ENCODE peak calls at places on chromosomes 12 and 14, in four cellular contexts. One of them, this sample, is unnamed.

GRCh38 chr12:5965950-5966383 is 20.9 kb upstream of the ANO2 start:
- DNase-seq in stomach: peak
- DNase-seq in sigmoid colon: no peak
- DNase-seq in Panc1: peak
- DNase-seq in this sample: no peak

GRCh38 chr14:81062816-81063215 is 107.4 kb downstream of the TSHR start:
- DNase-seq in stomach: no peak
- DNase-seq in Panc1: no peak
- DNase-seq in sigmoid colon: no peak
- DNase-seq in this sample: no peak

GRCh38 chr14:94380225-94381148 is 7.9 kb downstream of the SERPINA1 start:
- DNase-seq in sigmoid colon: peak
- DNase-seq in stomach: no peak
- DNase-seq in Panc1: no peak
- DNase-seq in this sample: no peak

GRCh38 chr14:66345986-66346385 is 140.2 kb upstream of the CCDC196 start:
- DNase-seq in sigmoid colon: no peak
- DNase-seq in Panc1: no peak
- DNase-seq in stomach: no peak
- DNase-seq in this sample: no peak

GRCh38 chr14:60514378-60515243 is 5.7 kb downstream of the SIX6 start:
- DNase-seq in sigmoid colon: no peak
- DNase-seq in stomach: no peak
- DNase-seq in Panc1: no peak
- DNase-seq in this sample: no peak

GRCh38 chr12:27762757-27763156 is 17.3 kb upstream of the KLHL42 start:
- DNase-seq in stomach: no peak
- DNase-seq in sigmoid colon: no peak
- DNase-seq in Panc1: no peak
- DNase-seq in this sample: no peak

GRCh38 chr14:63418020-63418419 is 99.3 kb upstream of the GPHB5 start:
- DNase-seq in Panc1: no peak
- DNase-seq in sigmoid colon: no peak
- DNase-seq in stomach: no peak
- DNase-seq in this sample: no peak

GRCh38 chr12:94202245-94203180 is 54.1 kb downstream of the PLXNC1 start:
- DNase-seq in Panc1: no peak
- DNase-seq in sigmoid colon: no peak
- DNase-seq in stomach: no peak
- DNase-seq in this sample: no peak

GRCh38 chr14:96851694-96852381 is 54.7 kb downstream of the VRK1 start:
- DNase-seq in Panc1: no peak
- DNase-seq in sigmoid colon: no peak
- DNase-seq in stomach: no peak
- DNase-seq in this sample: no peak

GRCh38 chr12:100675432-100675831 is 101.9 kb downstream of the GAS2L3 start:
- DNase-seq in stomach: no peak
- DNase-seq in sigmoid colon: no peak
- DNase-seq in Panc1: no peak
- DNase-seq in this sample: no peak

GRCh38 chr14:81031488-81031887 is 76.1 kb downstream of the TSHR start:
- DNase-seq in Panc1: no peak
- DNase-seq in stomach: peak
- DNase-seq in sigmoid colon: no peak
- DNase-seq in this sample: no peak

GRCh38 chr14:104387000-104387384 is 192.6 kb upstream of the C14orf180 start:
- DNase-seq in Panc1: no peak
- DNase-seq in sigmoid colon: peak
- DNase-seq in stomach: no peak
- DNase-seq in this sample: peak

GRCh38 chr12:39393179-39393578 is 49.7 kb downstream of the KIF21A start:
- DNase-seq in stomach: no peak
- DNase-seq in sigmoid colon: no peak
- DNase-seq in Panc1: no peak
- DNase-seq in this sample: no peak

GRCh38 chr12:116739381-116739887 is 1.3 kb downstream of the RNFT2 start:
- DNase-seq in Panc1: no peak
- DNase-seq in stomach: no peak
- DNase-seq in sigmoid colon: no peak
- DNase-seq in this sample: no peak

GRCh38 chr12:121793501-121793835 is at the start of gene RHOF:
- DNase-seq in Panc1: no peak
- DNase-seq in sigmoid colon: no peak
- DNase-seq in stomach: peak
- DNase-seq in this sample: peak

GRCh38 chr14:61992139-61992538 is 229.9 kb downstream of the SNAPC1 start:
- DNase-seq in Panc1: no peak
- DNase-seq in stomach: no peak
- DNase-seq in sigmoid colon: no peak
- DNase-seq in this sample: no peak

DNA sequence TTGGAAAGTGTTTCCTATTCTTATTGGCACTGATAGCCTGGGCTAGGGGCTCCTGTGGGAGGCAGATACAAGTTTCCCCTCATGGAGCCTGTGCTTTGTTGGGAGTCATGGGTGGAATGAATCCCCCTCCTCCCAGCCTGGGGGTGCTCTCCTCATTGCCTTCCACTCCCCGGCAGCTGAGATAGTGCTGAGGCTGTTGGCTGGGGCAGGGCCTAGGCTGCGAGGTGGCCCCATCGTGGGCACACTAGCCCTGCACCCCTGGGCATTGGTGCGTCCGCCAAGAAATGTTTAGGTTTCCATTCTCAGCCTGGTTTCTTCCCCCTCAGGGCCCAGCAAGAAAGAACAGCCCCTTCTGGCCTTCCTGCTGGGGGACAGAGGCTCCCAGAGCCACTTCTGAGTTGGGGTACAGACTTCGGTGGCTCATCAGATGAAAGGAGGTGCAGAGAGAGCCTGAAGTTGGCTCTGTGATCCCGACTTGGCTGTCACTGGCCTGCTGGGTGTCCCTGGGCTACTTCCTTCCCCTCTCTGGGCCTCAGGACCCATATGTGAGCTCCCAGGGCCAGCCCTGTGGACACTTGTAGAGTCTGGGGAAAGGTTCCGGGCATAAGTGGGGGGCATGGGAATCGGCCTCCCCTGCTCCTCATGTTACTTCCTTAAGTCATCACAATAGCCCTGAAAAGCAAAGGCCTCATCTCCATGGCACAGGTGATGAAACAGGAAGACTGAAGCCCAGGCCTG is 2.7 kb upstream of the ARL6IP4 start:
- DNase-seq in Panc1: no peak
- DNase-seq in stomach: no peak
- DNase-seq in sigmoid colon: no peak
- DNase-seq in this sample: no peak
- TF ChIP-seq POLR2AphosphoS5 in Panc1: no peak
- TF ChIP-seq POLR2AphosphoS5 in stomach: no peak
- TF ChIP-seq POLR2AphosphoS5 in sigmoid colon: no peak
- TF ChIP-seq POLR2AphosphoS5 in this sample: no peak

GRCh38 chr12:32454075-32454474 is 54.7 kb downstream of the FGD4 start:
- DNase-seq in Panc1: no peak
- DNase-seq in sigmoid colon: no peak
- DNase-seq in stomach: no peak
- DNase-seq in this sample: no peak

GRCh38 chr12:32451816-32452215 is 52.5 kb downstream of the FGD4 start:
- DNase-seq in stomach: no peak
- DNase-seq in sigmoid colon: no peak
- DNase-seq in Panc1: no peak
- DNase-seq in this sample: no peak

GRCh38 chr12:32454866-32455265 is 55.5 kb downstream of the FGD4 start:
- DNase-seq in Panc1: no peak
- DNase-seq in sigmoid colon: no peak
- DNase-seq in stomach: no peak
- DNase-seq in this sample: no peak

GRCh38 chr12:32457251-32458025 is 58.1 kb downstream of the FGD4 start:
- DNase-seq in sigmoid colon: no peak
- DNase-seq in Panc1: no peak
- DNase-seq in stomach: no peak
- DNase-seq in this sample: no peak

GRCh38 chr12:32455607-32456063 is 56.3 kb downstream of the FGD4 start:
- DNase-seq in stomach: no peak
- DNase-seq in sigmoid colon: no peak
- DNase-seq in Panc1: peak
- DNase-seq in this sample: no peak
- TF ChIP-seq POLR2AphosphoS5 in stomach: no peak
- TF ChIP-seq POLR2AphosphoS5 in sigmoid colon: no peak
- TF ChIP-seq POLR2AphosphoS5 in Panc1: no peak
- TF ChIP-seq POLR2AphosphoS5 in this sample: no peak

GRCh38 chr12:42238240-42239140 is at the start of gene YAF2:
- DNase-seq in stomach: peak
- DNase-seq in sigmoid colon: peak
- DNase-seq in Panc1: no peak
- DNase-seq in this sample: peak
- TF ChIP-seq POLR2AphosphoS5 in stomach: no peak
- TF ChIP-seq POLR2AphosphoS5 in sigmoid colon: no peak
- TF ChIP-seq POLR2AphosphoS5 in Panc1: peak
- TF ChIP-seq POLR2AphosphoS5 in this sample: peak

DNA sequence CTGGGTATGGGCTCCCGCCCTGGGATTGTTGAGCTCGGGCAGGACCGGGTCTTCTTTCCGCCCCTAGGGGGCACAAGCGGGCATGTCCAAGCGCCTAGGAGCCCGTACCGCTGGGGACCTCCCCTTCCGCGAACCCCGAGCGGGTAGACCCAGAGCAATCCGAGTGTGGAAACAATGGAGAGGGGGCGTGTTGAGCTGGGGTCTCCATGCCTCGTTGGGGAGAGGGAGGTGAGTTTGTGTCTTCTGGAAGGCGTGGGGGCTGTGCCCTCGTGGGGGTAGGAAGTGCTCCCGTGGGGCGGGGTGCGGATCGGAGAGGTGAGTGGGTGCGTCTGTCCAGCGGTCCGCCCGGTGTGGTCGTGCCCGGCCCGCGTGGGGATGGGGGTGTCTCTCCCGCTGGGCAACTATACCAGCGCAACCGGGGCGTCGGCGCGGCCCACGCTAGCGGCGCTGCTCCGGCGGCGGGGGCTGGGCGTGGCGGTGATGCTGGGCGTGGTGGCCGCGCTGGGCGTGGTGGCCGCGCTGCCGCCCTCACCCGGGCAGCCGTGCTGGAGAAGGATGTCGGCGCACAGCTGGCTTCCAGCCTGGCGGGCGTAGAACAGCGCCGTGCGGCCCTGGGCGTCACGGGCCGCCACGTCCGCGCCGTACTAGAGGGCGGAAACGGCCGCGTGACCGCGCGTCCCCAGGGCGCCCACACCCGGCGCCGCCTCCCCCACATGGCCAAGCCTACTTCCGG is 12.2 kb downstream of the AGAP2 start:
- DNase-seq in stomach: peak
- DNase-seq in sigmoid colon: peak
- DNase-seq in Panc1: no peak
- DNase-seq in this sample: peak
- TF ChIP-seq POLR2AphosphoS5 in stomach: no peak
- TF ChIP-seq POLR2AphosphoS5 in sigmoid colon: no peak
- TF ChIP-seq POLR2AphosphoS5 in Panc1: peak
- TF ChIP-seq POLR2AphosphoS5 in this sample: peak

DNA sequence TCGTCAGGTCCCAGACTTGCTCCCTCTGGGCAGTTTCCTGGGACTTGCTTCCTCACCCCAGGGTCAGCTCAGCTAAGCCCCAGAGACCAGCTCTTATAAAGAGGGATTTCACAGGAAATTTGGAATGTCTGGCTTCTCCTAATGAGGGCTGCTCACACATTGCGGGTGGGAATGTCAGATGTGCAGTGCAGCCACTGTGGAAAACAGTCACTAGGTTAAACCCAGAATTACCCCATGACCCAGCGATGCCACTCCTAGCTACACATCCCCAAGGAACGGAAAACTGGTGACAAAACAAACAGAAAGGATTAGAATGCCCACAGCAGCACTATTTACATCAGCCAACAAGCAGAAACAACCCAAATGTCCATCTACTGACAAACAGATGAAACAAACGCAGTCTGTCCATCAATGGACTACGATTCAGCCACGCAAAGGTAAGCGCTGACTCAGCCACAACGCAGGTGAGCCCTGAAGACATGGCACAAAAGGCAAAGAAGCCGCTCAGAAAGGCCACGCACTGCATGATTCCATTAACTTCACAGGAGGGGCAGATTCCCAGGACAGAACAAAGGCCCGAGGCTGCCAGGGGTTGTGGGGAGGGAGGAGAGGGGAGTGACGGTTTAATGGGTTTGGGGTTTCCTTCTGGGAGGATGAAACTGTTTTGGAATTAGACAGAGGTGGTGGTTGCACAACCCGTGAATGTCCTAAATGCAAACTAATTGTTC is 63.0 kb downstream of the NCOR2 start:
- DNase-seq in Panc1: no peak
- DNase-seq in stomach: no peak
- DNase-seq in sigmoid colon: no peak
- DNase-seq in this sample: no peak
- TF ChIP-seq POLR2AphosphoS5 in Panc1: no peak
- TF ChIP-seq POLR2AphosphoS5 in stomach: no peak
- TF ChIP-seq POLR2AphosphoS5 in sigmoid colon: no peak
- TF ChIP-seq POLR2AphosphoS5 in this sample: no peak

GRCh38 chr14:49940805-49941421 is 48.0 kb downstream of the ARF6 start:
- DNase-seq in Panc1: no peak
- DNase-seq in sigmoid colon: no peak
- DNase-seq in stomach: no peak
- DNase-seq in this sample: no peak
- TF ChIP-seq POLR2AphosphoS5 in Panc1: no peak
- TF ChIP-seq POLR2AphosphoS5 in sigmoid colon: no peak
- TF ChIP-seq POLR2AphosphoS5 in stomach: no peak
- TF ChIP-seq POLR2AphosphoS5 in this sample: no peak

DNA sequence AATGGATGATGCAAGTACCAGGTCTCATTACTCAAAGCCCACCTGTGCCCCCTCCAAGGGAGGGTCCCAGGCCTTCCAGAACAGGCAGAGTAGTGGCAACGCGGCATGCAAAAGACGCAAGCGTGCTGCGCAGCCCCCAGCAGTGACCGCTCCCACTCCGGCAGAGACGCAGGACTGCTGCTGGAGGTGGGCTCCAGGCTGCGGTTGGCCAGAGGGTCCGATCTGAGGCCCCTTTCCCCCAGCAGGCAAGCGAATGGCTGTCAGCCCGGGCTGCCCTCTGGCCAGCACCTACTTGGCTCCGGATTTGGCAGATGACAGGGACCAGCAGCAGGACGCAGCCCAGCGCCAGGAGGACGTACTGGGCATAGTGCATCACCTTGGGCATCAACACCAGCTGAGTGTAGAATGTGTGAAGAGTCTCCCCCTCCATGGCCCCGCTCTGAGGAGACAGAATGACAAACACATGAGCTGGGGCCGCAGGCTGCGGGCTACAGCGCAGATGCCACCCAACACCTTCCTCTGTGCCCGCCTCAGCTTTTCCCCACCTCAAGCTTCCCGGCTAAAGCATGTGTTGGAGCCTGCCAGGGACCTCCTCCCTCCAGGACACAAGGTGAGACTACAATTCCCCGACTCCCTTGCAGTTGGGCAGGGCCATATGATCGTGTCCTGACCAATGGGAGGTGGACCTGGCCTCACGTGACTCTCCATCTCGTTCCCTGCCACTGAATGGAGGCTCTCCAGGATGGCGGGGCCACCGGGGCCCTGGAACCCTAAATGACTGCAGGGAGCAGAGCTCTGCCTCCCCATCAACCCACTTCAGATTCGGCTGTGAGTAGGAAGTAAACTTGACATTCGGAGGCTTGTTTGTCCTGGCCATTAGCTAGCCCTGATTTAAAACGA is 77.3 kb downstream of the SCARB1 start:
- DNase-seq in sigmoid colon: peak
- DNase-seq in stomach: peak
- DNase-seq in Panc1: no peak
- DNase-seq in this sample: no peak
- TF ChIP-seq POLR2AphosphoS5 in sigmoid colon: no peak
- TF ChIP-seq POLR2AphosphoS5 in stomach: no peak
- TF ChIP-seq POLR2AphosphoS5 in Panc1: no peak
- TF ChIP-seq POLR2AphosphoS5 in this sample: peak

GRCh38 chr12:88552672-88553079 is 27.6 kb downstream of the KITLG start:
- DNase-seq in sigmoid colon: no peak
- DNase-seq in stomach: no peak
- DNase-seq in Panc1: peak
- DNase-seq in this sample: no peak
- TF ChIP-seq POLR2AphosphoS5 in sigmoid colon: no peak
- TF ChIP-seq POLR2AphosphoS5 in stomach: no peak
- TF ChIP-seq POLR2AphosphoS5 in Panc1: no peak
- TF ChIP-seq POLR2AphosphoS5 in this sample: no peak

This sample was measured in spleen.